ENCODE peak calls at places on chromosomes 12 and 14, in seven cellular contexts. X is neural progenitor cell, O is fibroblast of lung, D is SK-N-SH, V is IMR-90, W is endothelial cell of umbilical vein, U is keratinocyte. Y is an unnamed sample. For H3K27me3 and H4K20me1, the result is how much of the 10 kb centered on the place peaks cover.

GRCh38 chr14:78129375-78129774 is 40.8 kb upstream of the NRXN3 start:
- DNase-seq in U (no peak), O (no peak), X (no peak), V (no peak), D (no peak), W (no peak), Y (no peak)

GRCh38 chr14:38089123-38089522 is 118.6 kb upstream of the SSTR1 start:
- DNase-seq in O (no peak), W (no peak), D (no peak), V (no peak), U (no peak), X (no peak), Y (no peak)

GRCh38 chr12:111311011-111311410 is 57.9 kb downstream of the PHETA1 start:
- DNase-seq in O (no peak), D (no peak), V (no peak), W (no peak), U (no peak), X (no peak), Y (no peak)

GRCh38 chr14:49861581-49861922 is 9.0 kb upstream of the NEMF start:
- DNase-seq in O (peak), U (no peak), D (peak), V (peak), X (peak), W (no peak), Y (peak)

GRCh38 chr12:105775351-105775750 is 363.4 kb downstream of the NUAK1 start:
- DNase-seq in O (peak), W (peak), V (peak), X (no peak), D (no peak), U (no peak), Y (peak)

GRCh38 chr12:63826002-63826585 is 18.4 kb upstream of the SRGAP1 start:
- DNase-seq in X (peak), D (peak), O (peak), V (peak), W (peak), U (no peak), Y (peak)

GRCh38 chr12:12398026-12398859 is 41.4 kb downstream of the BORCS5 start:
- DNase-seq in U (peak), X (no peak), O (peak), W (peak), V (peak), D (no peak), Y (peak)

GRCh38 chr12:88566430-88566829 is 13.8 kb downstream of the KITLG start:
- DNase-seq in U (no peak), W (no peak), D (no peak), X (no peak), O (peak), V (no peak), Y (peak)

GRCh38 chr12:104314242-104314614 is 10.7 kb downstream of the EID3 start:
- DNase-seq in O (no peak), X (no peak), V (peak), D (no peak), W (no peak), U (no peak), Y (no peak)

GRCh38 chr12:127558363-127558762 is 708.6 kb upstream of the TMEM132C start:
- DNase-seq in X (no peak), U (no peak), W (no peak), V (no peak), O (no peak), D (no peak), Y (no peak)

GRCh38 chr14:81429028-81429427 is 28.9 kb upstream of the STON2 start:
- DNase-seq in W (no peak), V (no peak), X (no peak), O (no peak), U (no peak), D (no peak), Y (no peak)

GRCh38 chr12:124506145-124506831 is 61.1 kb downstream of the NCOR2 start:
- DNase-seq in O (peak), D (peak), W (peak), X (peak), V (no peak), U (no peak), Y (peak)

GRCh38 chr12:128140551-128140950 is 126.4 kb upstream of the TMEM132C start:
- DNase-seq in U (no peak), V (no peak), W (no peak), D (no peak), O (no peak), X (no peak), Y (no peak)

GRCh38 chr12:1993871-1994371 is 10.3 kb downstream of the DCP1B start:
- DNase-seq in U (no peak), W (no peak), V (peak), O (peak), X (no peak), D (no peak), Y (peak)

GRCh38 chr12:123115409-123116111 is 35.3 kb downstream of the PITPNM2 start:
- DNase-seq in V (peak), W (no peak), X (no peak), U (peak), D (no peak), O (peak), Y (peak)

GRCh38 chr14:65506801-65507200 is 94.3 kb downstream of the FUT8 start:
- DNase-seq in O (no peak), V (no peak), U (no peak), W (no peak), X (no peak), D (no peak), Y (no peak)

GRCh38 chr12:26443309-26443708 is 247.9 kb downstream of the SSPN start:
- DNase-seq in W (no peak), O (no peak), V (no peak), X (no peak), D (no peak), U (no peak), Y (no peak)

GRCh38 chr12:75650989-75651695 is 139.7 kb upstream of the KRR1 start:
- DNase-seq in V (no peak), O (peak), U (peak), D (peak), W (no peak), X (no peak), Y (peak)

GRCh38 chr12:106178582-106178981 is 39.8 kb upstream of the NUAK1 start:
- DNase-seq in O (no peak), U (no peak), X (peak), D (no peak), W (no peak), V (no peak), Y (no peak)

GRCh38 chr12:113299619-113300237 is 35.2 kb downstream of the SLC8B1 start:
- DNase-seq in V (peak), X (peak), O (peak), D (peak), W (peak), U (peak), Y (peak)

GRCh38 chr12:84502907-84503787 is 409.5 kb downstream of the SLC6A15 start:
- DNase-seq in V (peak), D (no peak), O (peak), U (no peak), X (peak), W (peak), Y (peak)

GRCh38 chr12:18297883-18298282 is 36.6 kb downstream of the PIK3C2G start:
- DNase-seq in U (no peak), V (no peak), W (no peak), D (no peak), O (no peak), X (no peak), Y (no peak)

GRCh38 chr12:131092911-131093901 is 139.5 kb downstream of the ADGRD1 start:
- DNase-seq in W (no peak), V (no peak), X (no peak), D (no peak), U (no peak), O (no peak), Y (no peak)

GRCh38 chr12:22529281-22530060 is 14.9 kb downstream of the C2CD5 start:
- DNase-seq in W (peak), V (peak), X (peak), U (peak), O (peak), D (peak), Y (peak)

GRCh38 chr14:36582011-36582873 is at the start of gene NKX2-8:
- DNase-seq in V (no peak), U (no peak), O (no peak), W (no peak), D (peak), X (peak), Y (no peak)

GRCh38 chr12:6903712-6904111 is 910 bp upstream of the LRRC23 start:
- DNase-seq in V (no peak), W (no peak), O (no peak), D (no peak), U (no peak), X (no peak), Y (no peak)

GRCh38 chr14:22843123-22843925 is 6.9 kb downstream of the MMP14 start:
- DNase-seq in D (no peak), U (no peak), O (no peak), W (no peak), X (no peak), V (no peak), Y (no peak)

GRCh38 chr12:30484658-30485057 is 211.0 kb downstream of the IPO8 start:
- DNase-seq in X (no peak), O (no peak), W (no peak), D (no peak), V (no peak), U (no peak), Y (no peak)

GRCh38 chr12:72271741-72272661 is at the start of gene TRHDE:
- DNase-seq in D (peak), X (peak), U (no peak), W (peak), V (peak), O (peak), Y (peak)

GRCh38 chr14:60275932-60276331 is 26.9 kb downstream of the PPM1A start:
- DNase-seq in O (peak), W (peak), D (no peak), U (no peak), X (no peak), V (no peak), Y (peak)

GRCh38 chr12:94783862-94784261 is 133.5 kb upstream of the TMCC3 start:
- DNase-seq in O (peak), U (no peak), X (no peak), V (peak), W (no peak), D (no peak), Y (peak)

GRCh38 chr12:101919447-101919846 is 42.1 kb downstream of the DRAM1 start:
- DNase-seq in D (no peak), X (no peak), W (no peak), U (no peak), O (no peak), V (peak), Y (no peak)

GRCh38 chr14:96575233-96575632 is 73.1 kb downstream of the PAPOLA start:
- DNase-seq in X (no peak), U (no peak), D (no peak), W (no peak), O (no peak), V (no peak), Y (no peak)

GRCh38 chr14:96576359-96576758 is 74.2 kb downstream of the PAPOLA start:
- DNase-seq in X (no peak), D (no peak), U (no peak), O (no peak), V (no peak), W (no peak), Y (no peak)

GRCh38 chr14:96573473-96574100 is 71.4 kb downstream of the PAPOLA start:
- DNase-seq in X (no peak), W (no peak), U (no peak), D (no peak), V (no peak), O (no peak), Y (no peak)

GRCh38 chr14:96574171-96574632 is 72.0 kb downstream of the PAPOLA start:
- DNase-seq in V (no peak), U (no peak), D (no peak), O (no peak), X (no peak), W (no peak), Y (no peak)

DNA sequence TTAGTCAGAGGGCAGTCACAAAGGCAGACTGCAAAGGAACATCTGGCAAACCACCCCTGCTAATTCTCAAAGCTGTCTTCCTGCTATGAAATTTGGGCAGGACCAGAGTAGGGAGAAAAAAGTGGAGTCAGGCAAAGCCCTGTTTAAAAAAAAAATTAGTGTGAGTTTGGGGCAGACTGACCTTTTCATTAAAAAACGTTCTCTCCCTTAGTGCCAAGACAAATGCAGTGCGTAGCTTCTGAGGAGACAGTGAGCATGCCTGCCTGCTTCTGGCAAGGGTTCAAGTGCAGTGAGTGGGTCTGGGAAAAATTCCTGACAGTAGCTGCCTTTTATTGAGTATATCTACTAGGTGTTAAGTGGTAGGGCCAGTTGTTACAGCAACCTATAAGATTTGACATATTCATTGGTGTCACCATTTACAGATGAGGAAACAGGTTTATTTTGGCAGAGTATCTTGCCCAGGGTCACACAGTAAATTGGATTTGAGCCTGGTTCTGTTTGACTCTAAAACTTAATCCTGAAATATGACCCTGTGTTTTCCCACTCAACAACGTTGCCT is 72.5 kb downstream of the PAPOLA start:
- DNase-seq in D (no peak), O (peak), X (no peak), V (peak), U (no peak), W (no peak), Y (peak)
- H3K9ac ChIP-seq in D (no peak), O (no peak), X (no peak), V (no peak), U (no peak), W (no peak), Y (peak)

GRCh38 chr12:43114316-43114715 is 437.7 kb downstream of the ADAMTS20 start:
- DNase-seq in X (no peak), V (no peak), W (no peak), D (no peak), O (no peak), U (no peak), Y (no peak)
- H3K27me3 ChIP-seq in X (under half), V (under half), W (under half), D (under half), O (under half), U (under half), Y (under half)

GRCh38 chr14:58296731-58297130 is 1.6 kb upstream of the ARID4A start:
- DNase-seq in V (peak), X (no peak), D (no peak), W (peak), O (peak), U (no peak), Y (peak)

GRCh38 chr14:58288106-58288792 is 10.1 kb upstream of the ARID4A start:
- DNase-seq in D (no peak), V (no peak), U (no peak), W (no peak), O (no peak), X (no peak), Y (no peak)

GRCh38 chr14:58294201-58294600 is 4.2 kb upstream of the ARID4A start:
- DNase-seq in V (no peak), U (no peak), W (no peak), X (no peak), O (no peak), D (no peak), Y (no peak)

GRCh38 chr14:58287607-58288042 is 10.7 kb upstream of the ARID4A start:
- DNase-seq in X (no peak), D (no peak), O (no peak), V (no peak), U (no peak), W (no peak), Y (no peak)

GRCh38 chr14:58292192-58292591 is 6.2 kb upstream of the ARID4A start:
- DNase-seq in X (no peak), U (no peak), W (no peak), V (no peak), O (no peak), D (no peak), Y (no peak)
- H4K20me1 ChIP-seq in X (half or more), U (under half), W (under half), V (under half), O (under half), D (half or more), Y (half or more)

DNA sequence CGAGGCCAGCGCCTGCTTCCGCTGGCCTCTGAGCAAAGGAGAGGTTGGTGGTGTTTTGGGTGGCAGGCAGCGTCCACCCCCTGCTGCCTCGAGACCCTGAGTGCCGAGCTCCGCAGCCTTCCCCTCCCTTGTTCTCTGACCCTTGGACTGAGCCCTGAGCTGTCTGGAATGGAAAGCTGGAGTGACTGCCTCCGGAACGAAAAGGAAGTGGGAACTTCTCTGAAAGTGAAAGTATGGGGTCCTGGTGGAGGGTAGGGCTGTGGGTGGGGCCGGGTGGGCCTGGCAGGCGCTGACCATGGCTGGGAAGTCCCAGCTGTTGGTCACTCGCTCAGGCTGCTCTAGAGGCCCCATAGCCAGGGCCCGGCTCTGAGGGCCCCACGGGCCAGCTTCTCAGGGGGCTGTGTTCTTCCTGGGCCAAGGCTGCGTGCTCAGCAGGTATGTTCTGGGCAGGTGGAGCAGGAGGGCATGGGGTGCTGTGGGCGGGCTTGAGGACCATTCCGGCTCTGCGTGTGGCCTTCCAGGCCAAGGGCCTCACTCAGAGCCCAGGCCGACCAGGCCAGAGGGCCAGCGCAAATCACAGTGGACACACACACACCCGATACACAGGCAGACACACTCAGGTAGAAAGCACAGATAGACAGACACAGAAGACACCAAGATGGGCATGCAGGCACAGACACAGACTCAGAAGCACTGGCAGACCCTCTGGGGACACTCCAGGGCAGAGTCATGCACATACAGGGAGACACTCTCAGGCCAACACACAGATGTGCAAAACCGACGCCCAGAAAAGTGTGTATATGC is at the start of gene EXOC3L4:
- DNase-seq in W (no peak), O (no peak), V (peak), U (no peak), D (no peak), X (no peak), Y (no peak)
- H3K9ac ChIP-seq in W (no peak), O (peak), V (peak), U (no peak), D (no peak), X (no peak), Y (no peak)

GRCh38 chr14:85529803-85530574 is at the start of gene FLRT2:
- DNase-seq in X (peak), D (no peak), V (peak), U (no peak), O (peak), W (peak), Y (no peak)
- H3K27me3 ChIP-seq in X (half or more), D (under half), V (under half), U (under half), O (under half), W (under half), Y (under half)

DNA sequence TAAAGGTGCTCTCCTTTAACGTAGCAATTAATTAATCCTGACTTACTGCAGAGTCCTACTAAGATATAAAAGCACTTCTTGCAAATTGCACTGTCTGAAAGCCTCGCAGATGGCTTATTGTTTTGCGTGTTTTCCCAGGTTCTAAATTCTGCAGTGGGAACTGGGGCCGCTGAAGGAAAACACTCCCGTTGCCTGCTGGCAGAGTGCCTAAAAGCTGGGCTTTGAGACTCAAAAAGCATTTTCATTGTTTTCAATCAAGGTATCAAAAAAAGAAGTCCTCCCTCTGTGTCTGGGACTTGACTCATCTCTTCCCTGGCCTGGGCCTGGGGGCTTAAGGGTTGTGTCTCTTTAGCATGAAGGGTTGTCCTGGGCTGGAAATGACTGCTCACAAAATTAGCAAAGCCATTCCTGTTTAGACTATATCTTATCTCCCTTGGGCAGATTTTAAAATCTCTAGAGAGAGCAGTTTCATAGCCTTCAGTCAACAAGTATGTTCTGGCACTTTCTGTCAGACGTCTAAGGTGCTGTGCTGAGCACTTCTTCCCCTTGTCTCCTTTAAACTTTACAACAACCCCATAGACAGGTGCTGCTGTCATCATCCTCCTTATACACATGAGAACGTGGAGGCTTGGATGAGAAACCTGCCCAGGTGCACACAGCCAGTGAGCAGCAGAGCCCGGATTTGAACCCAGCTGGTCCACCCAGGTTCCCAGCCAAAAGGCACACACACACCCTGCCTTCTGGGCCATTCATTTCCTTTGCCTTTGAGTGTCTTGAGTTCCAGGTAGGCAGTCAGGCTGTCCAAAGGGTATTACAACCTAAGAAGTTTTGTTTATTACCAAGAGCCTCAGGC is 31.1 kb downstream of the ELK3 start:
- DNase-seq in O (no peak), U (no peak), D (peak), W (peak), V (no peak), X (no peak), Y (no peak)
- H4K20me1 ChIP-seq in O (under half), U (under half), D (under half), W (under half), V (under half), X (under half), Y (half or more)